ENCODE peak calls at places on chromosomes 16 and 17, in eight cellular contexts. Y is body of pancreas; V is IMR-90; F is upper lobe of right lung; E is osteoblast; J is Peyer's patch; L is CD8-positive, alpha-beta T cell; I is fibroblast of the aortic adventitia. W is an unnamed sample.

GRCh38 chr17:82257473-82257872 is 16.0 kb downstream of the CSNK1D start:
- DNase-seq in Y (peak), V (no peak), F (no peak), E (peak), J (peak), L (peak), I (no peak), W (peak)

GRCh38 chr17:694239-694638 is 20.4 kb downstream of the VPS53 start:
- DNase-seq in Y (no peak), V (peak), F (no peak), E (peak), J (no peak), L (no peak), I (peak), W (peak)

GRCh38 chr17:38509008-38509771 is 80.9 kb downstream of the ARHGAP23 start:
- DNase-seq in Y (peak), V (peak), F (peak), E (peak), J (peak), L (peak), I (peak), W (peak)

GRCh38 chr17:7132511-7133094 is 18.0 kb upstream of the ASGR2 start:
- DNase-seq in Y (no peak), V (no peak), F (peak), E (peak), J (peak), L (peak), I (no peak), W (peak)

GRCh38 chr17:44760474-44761308 is 1.9 kb downstream of the ADAM11 start:
- DNase-seq in Y (no peak), V (no peak), F (peak), E (peak), J (peak), L (no peak), I (no peak), W (no peak)

GRCh38 chr17:77376795-77377751 is 236.3 kb downstream of the SEC14L1 start:
- DNase-seq in Y (peak), V (peak), F (peak), E (peak), J (no peak), L (no peak), I (peak), W (peak)

GRCh38 chr16:19131809-19132777 is 18.3 kb downstream of the ITPRIPL2 start:
- DNase-seq in Y (no peak), V (no peak), F (no peak), E (peak), J (no peak), L (no peak), I (no peak), W (no peak)

GRCh38 chr16:53152321-53152720 is 97.5 kb downstream of the CHD9 start:
- DNase-seq in Y (no peak), V (peak), F (no peak), E (no peak), J (no peak), L (no peak), I (no peak), W (peak)

GRCh38 chr16:28003021-28003865 is 60.3 kb downstream of the GSG1L start:
- DNase-seq in Y (no peak), V (no peak), F (no peak), E (no peak), J (no peak), L (no peak), I (no peak), W (no peak)

GRCh38 chr17:76734080-76734840 is 2.9 kb downstream of the SRSF2 start:
- DNase-seq in Y (peak), V (peak), F (no peak), E (peak), J (no peak), L (no peak), I (peak), W (peak)

GRCh38 chr16:1291576-1291974 is 17.9 kb upstream of the UBE2I start:
- DNase-seq in Y (no peak), V (no peak), F (no peak), E (peak), J (no peak), L (no peak), I (no peak), W (no peak)

GRCh38 chr16:50311134-50311528 is 44.8 kb downstream of the ADCY7 start:
- DNase-seq in Y (no peak), V (no peak), F (no peak), E (no peak), J (peak), L (peak), I (no peak), W (no peak)

GRCh38 chr17:30477758-30478115 is 529 bp downstream of the GOSR1 start:
- DNase-seq in Y (no peak), V (peak), F (no peak), E (peak), J (no peak), L (no peak), I (no peak), W (peak)

GRCh38 chr17:66564992-66565465 is 262.6 kb downstream of the PRKCA start:
- DNase-seq in Y (no peak), V (peak), F (no peak), E (no peak), J (no peak), L (no peak), I (peak), W (peak)

GRCh38 chr17:32111141-32111771 is 31.0 kb upstream of the RHOT1 start:
- DNase-seq in Y (peak), V (peak), F (no peak), E (peak), J (no peak), L (peak), I (peak), W (peak)

GRCh38 chr17:49527927-49528651 is 33.0 kb downstream of the NGFR start:
- DNase-seq in Y (no peak), V (no peak), F (no peak), E (peak), J (no peak), L (no peak), I (no peak), W (no peak)

GRCh38 chr16:70380919-70381603 is 34.4 kb downstream of the DDX19A start:
- DNase-seq in Y (peak), V (peak), F (peak), E (peak), J (peak), L (peak), I (peak), W (peak)
- TF ChIP-seq CTCF in Y (peak), V (peak), F (peak), E (peak), J (no peak), L (no peak), I (peak), W (peak)

DNA sequence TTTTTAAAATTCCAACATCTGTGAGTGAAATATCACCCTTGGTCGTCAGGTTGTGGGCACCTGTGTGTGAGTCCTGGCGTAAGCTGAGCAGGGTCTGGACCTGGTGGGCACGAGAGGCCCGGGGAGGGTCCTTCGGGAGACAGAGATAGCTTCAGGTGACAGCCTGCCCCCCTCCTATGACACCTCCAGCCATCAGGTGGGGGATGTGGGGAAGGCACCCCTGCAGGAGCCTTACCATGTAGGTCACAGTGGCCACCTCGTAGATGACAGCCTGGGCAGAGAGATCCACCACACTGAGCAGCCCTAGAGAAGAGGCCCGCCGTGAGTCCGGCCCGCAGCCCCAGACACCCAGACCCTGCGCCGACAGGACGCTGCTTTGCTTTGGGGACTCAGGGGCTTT is 11.2 kb downstream of the SLC47A2 start:
- DNase-seq in Y (no peak), V (no peak), F (no peak), E (no peak), J (no peak), L (no peak), I (no peak), W (no peak)
- H3K4me3 ChIP-seq in Y (no peak), V (no peak), F (no peak), E (no peak), J (no peak), L (no peak), I (no peak), W (no peak)

DNA sequence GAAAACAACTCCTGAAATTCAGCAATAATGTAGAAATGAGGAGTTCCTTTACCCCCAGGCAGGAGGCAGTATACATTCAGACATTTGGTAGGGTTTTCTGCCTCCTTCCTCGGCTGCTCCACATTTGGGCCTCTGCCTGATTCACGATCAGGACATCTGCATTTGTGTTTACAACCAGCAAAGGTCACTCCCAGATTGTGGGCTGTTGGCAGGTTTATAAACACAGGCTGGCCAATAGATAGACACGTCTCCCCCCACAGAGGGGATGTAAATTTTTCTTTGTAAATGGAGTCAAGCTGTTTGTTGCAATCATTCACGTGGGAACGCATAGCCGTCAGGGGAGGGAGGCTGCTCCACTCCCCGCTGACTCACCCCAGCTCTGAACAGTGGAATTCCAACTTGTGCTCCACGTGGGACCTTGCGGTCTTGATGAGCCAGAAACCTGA is 252.1 kb upstream of the N4BP1 start:
- DNase-seq in Y (no peak), V (peak), F (no peak), E (no peak), J (no peak), L (no peak), I (peak), W (no peak)
- TF ChIP-seq CTCF in Y (no peak), V (peak), F (no peak), E (no peak), J (no peak), L (no peak), I (no peak), W (no peak)

GRCh38 chr17:2551928-2552327 is 40.2 kb upstream of the METTL16 start:
- DNase-seq in Y (no peak), V (no peak), F (no peak), E (peak), J (no peak), L (no peak), I (no peak), W (no peak)

GRCh38 chr17:2549392-2550211 is 37.9 kb upstream of the METTL16 start:
- DNase-seq in Y (no peak), V (no peak), F (no peak), E (no peak), J (no peak), L (no peak), I (no peak), W (no peak)

GRCh38 chr17:2547176-2547575 is 35.5 kb upstream of the METTL16 start:
- DNase-seq in Y (no peak), V (peak), F (no peak), E (peak), J (no peak), L (no peak), I (peak), W (peak)

DNA sequence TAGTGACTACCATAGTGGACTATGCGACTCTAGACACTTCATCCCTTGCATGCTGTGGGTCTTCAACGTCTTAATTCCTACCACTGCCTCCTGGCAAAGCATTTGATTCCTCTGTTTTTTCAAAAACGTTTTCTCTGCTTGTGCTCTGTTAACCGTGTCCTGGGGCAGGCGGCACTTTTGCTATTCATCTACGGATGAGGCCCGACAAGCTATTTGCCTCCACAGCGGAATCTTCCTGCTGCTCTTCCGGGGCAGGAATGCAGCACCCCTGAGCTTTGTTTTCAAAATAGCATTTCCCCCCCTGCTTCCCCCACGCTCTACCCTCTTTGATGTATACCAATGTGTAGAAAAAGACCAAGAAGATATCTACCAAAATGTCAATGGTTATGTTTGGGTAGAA is 39.8 kb upstream of the METTL16 start:
- DNase-seq in Y (no peak), V (no peak), F (no peak), E (peak), J (no peak), L (no peak), I (no peak), W (no peak)
- H3K4me3 ChIP-seq in Y (no peak), V (no peak), F (no peak), E (no peak), J (no peak), L (no peak), I (no peak), W (no peak)

GRCh38 chr16:78392585-78393195 is 293.2 kb downstream of the WWOX start:
- DNase-seq in Y (peak), V (no peak), F (no peak), E (no peak), J (no peak), L (no peak), I (no peak), W (no peak)

GRCh38 chr16:78395035-78395434 is 295.6 kb downstream of the WWOX start:
- DNase-seq in Y (no peak), V (no peak), F (no peak), E (no peak), J (no peak), L (no peak), I (no peak), W (no peak)

GRCh38 chr16:78390828-78391227 is 291.4 kb downstream of the WWOX start:
- DNase-seq in Y (no peak), V (no peak), F (no peak), E (no peak), J (no peak), L (no peak), I (no peak), W (no peak)

GRCh38 chr16:78396673-78397072 is 297.2 kb downstream of the WWOX start:
- DNase-seq in Y (no peak), V (no peak), F (no peak), E (no peak), J (no peak), L (no peak), I (no peak), W (no peak)

GRCh38 chr16:78396046-78396445 is 296.6 kb downstream of the WWOX start:
- DNase-seq in Y (no peak), V (no peak), F (no peak), E (no peak), J (no peak), L (no peak), I (no peak), W (no peak)
- TF ChIP-seq CTCF in Y (no peak), V (no peak), F (peak), E (no peak), J (peak), L (no peak), I (peak), W (no peak)